ENCODE peak calls at places on chromosomes 13 and 19, in eight cellular contexts. B is activated gamma-delta T cell treated with Interleukin-2 at 50 U/mL for 16 hours; E is stimulated activated naive CD4-positive, alpha-beta T cell; O is stimulated activated CD4-positive, alpha-beta T cell treated with anti-CD3 and anti-CD28 coated beads, Interleukin-4, amount 100 ng/mL, for 48 hours; G is astrocyte of the spinal cord; K is head of caudate nucleus; J is IMR-90; P is aorta. C is an unnamed sample.

GRCh38 chr13:23505007-23505406 is 65.2 kb upstream of the TNFRSF19 start:
- DNase-seq in P (no peak), K (no peak), G (peak), J (peak), O (no peak), B (no peak), E (no peak), C (no peak)

GRCh38 chr19:46015961-46016425 is 6.9 kb downstream of the PGLYRP1 start:
- DNase-seq in B (peak), E (peak), G (no peak), J (no peak), O (no peak), K (peak), P (no peak), C (peak)

GRCh38 chr19:51531349-51532315 is at the start of gene SIGLEC6:
- DNase-seq in K (peak), J (no peak), G (no peak), O (no peak), P (no peak), B (no peak), E (no peak), C (no peak)

GRCh38 chr19:3494559-3494958 is 5.9 kb downstream of the DOHH start:
- DNase-seq in K (peak), E (peak), G (no peak), J (no peak), P (no peak), B (no peak), O (peak), C (no peak)

GRCh38 chr19:35736913-35737886 is 5.1 kb downstream of the IGFLR1 start:
- DNase-seq in B (no peak), J (no peak), O (no peak), K (no peak), G (no peak), P (peak), E (no peak), C (no peak)

GRCh38 chr13:73547239-73547638 is 488.4 kb downstream of the KLF5 start:
- DNase-seq in K (no peak), E (no peak), P (no peak), J (no peak), B (no peak), O (no peak), G (peak), C (no peak)

GRCh38 chr13:113932060-113932459 is 41.8 kb downstream of the C13orf46 start:
- DNase-seq in P (no peak), K (no peak), G (no peak), E (no peak), O (no peak), J (no peak), B (peak), C (no peak)

GRCh38 chr13:95492044-95492801 is 60.3 kb upstream of the CLDN10 start:
- DNase-seq in P (no peak), J (no peak), K (no peak), B (no peak), E (no peak), O (no peak), G (no peak), C (no peak)

C was measured in naive thymus-derived CD8-positive, alpha-beta T cell.